ENCODE peak calls at places on chromosomes 13 and 19, in six cellular contexts. J is keratinocyte; F is neural progenitor cell; K is lower lobe of right lung; X is CD4-positive, alpha-beta memory T cell; B is PC-3. R is an unnamed sample.

GRCh38 chr13:20877902-20878301 is 24.6 kb downstream of the XPO4 start:
- DNase-seq in J (no peak), F (no peak), K (no peak), X (no peak), B (no peak), R (no peak)

GRCh38 chr13:61258185-61258584 is 157.5 kb downstream of the PCDH20 start:
- DNase-seq in J (no peak), F (no peak), K (no peak), X (no peak), B (no peak), R (no peak)

GRCh38 chr13:87677334-87678234 is 6.4 kb downstream of the SLITRK5 start:
- DNase-seq in J (no peak), F (peak), K (peak), X (no peak), B (peak), R (peak)

GRCh38 chr19:6063576-6063961 is 46.7 kb downstream of the RFX2 start:
- DNase-seq in J (no peak), F (no peak), K (no peak), X (no peak), B (no peak), R (no peak)

GRCh38 chr13:97224544-97225324 is 2.6 kb downstream of the MBNL2 start:
- DNase-seq in J (no peak), F (no peak), K (no peak), X (peak), B (peak), R (peak)

GRCh38 chr19:28737526-28737925 is 475.4 kb downstream of the UQCRFS1 start:
- DNase-seq in J (no peak), F (peak), K (no peak), X (no peak), B (no peak), R (no peak)

GRCh38 chr19:5339950-5340636 is 519 bp downstream of the PTPRS start:
- DNase-seq in J (no peak), F (peak), K (no peak), X (no peak), B (peak), R (peak)

GRCh38 chr13:41756198-41756885 is 204.6 kb downstream of the VWA8 start:
- DNase-seq in J (no peak), F (no peak), K (no peak), X (no peak), B (no peak), R (no peak)

GRCh38 chr19:56170261-56170660 is 5.5 kb upstream of the GALP start:
- DNase-seq in J (no peak), F (no peak), K (peak), X (no peak), B (peak), R (no peak)

GRCh38 chr13:23765531-23765930 is 123.7 kb downstream of the MIPEP start:
- DNase-seq in J (no peak), F (no peak), K (no peak), X (no peak), B (no peak), R (no peak)

GRCh38 chr19:5358173-5358800 is 17.7 kb upstream of the PTPRS start:
- DNase-seq in J (no peak), F (peak), K (no peak), X (no peak), B (peak), R (no peak)

GRCh38 chr19:6753178-6754031 is 13.8 kb downstream of the SH2D3A start:
- DNase-seq in J (no peak), F (peak), K (peak), X (peak), B (peak), R (peak)

GRCh38 chr13:100461309-100462035 is 127.1 kb downstream of the GGACT start:
- DNase-seq in J (no peak), F (peak), K (no peak), X (no peak), B (no peak), R (no peak)

GRCh38 chr13:21671793-21672680 is 1.2 kb downstream of the FGF9 start:
- DNase-seq in J (no peak), F (peak), K (no peak), X (peak), B (no peak), R (no peak)

GRCh38 chr19:3586124-3586626 is 897 bp downstream of the GIPC3 start:
- DNase-seq in J (no peak), F (peak), K (no peak), X (no peak), B (no peak), R (no peak)

GRCh38 chr19:27955484-27955883 is 1257.5 kb downstream of the UQCRFS1 start:
- DNase-seq in J (no peak), F (no peak), K (no peak), X (no peak), B (no peak), R (no peak)

GRCh38 chr19:39413269-39413902 is 917 bp downstream of the PLEKHG2 start:
- DNase-seq in J (no peak), F (peak), K (peak), X (peak), B (no peak), R (peak)

GRCh38 chr13:91399189-91400093 is 1.0 kb downstream of the GPC5 start:
- DNase-seq in J (no peak), F (peak), K (no peak), X (no peak), B (no peak), R (no peak)

GRCh38 chr19:2171349-2172145 is 7.8 kb downstream of the DOT1L start:
- DNase-seq in J (no peak), F (peak), K (peak), X (peak), B (no peak), R (peak)

GRCh38 chr13:114089751-114090400 is 42.5 kb downstream of the RASA3 start:
- DNase-seq in J (no peak), F (no peak), K (no peak), X (no peak), B (no peak), R (no peak)

GRCh38 chr19:11203194-11204075 is 6.1 kb upstream of the KANK2 start:
- DNase-seq in J (no peak), F (peak), K (peak), X (peak), B (peak), R (peak)

GRCh38 chr19:46115396-46116109 is 8.9 kb downstream of the IGFL3 start:
- DNase-seq in J (no peak), F (no peak), K (no peak), X (no peak), B (peak), R (no peak)

GRCh38 chr13:112842931-112843391 is 126.1 kb upstream of the MCF2L start:
- DNase-seq in J (no peak), F (no peak), K (no peak), X (no peak), B (no peak), R (no peak)

GRCh38 chr19:29665215-29665825 is at the start of gene PLEKHF1:
- DNase-seq in J (no peak), F (peak), K (peak), X (peak), B (peak), R (peak)

GRCh38 chr13:76723551-76724232 is 162.5 kb downstream of the KCTD12 start:
- DNase-seq in J (no peak), F (peak), K (peak), X (no peak), B (peak), R (no peak)

GRCh38 chr19:5955638-5955935 is 22.4 kb downstream of the RANBP3 start:
- DNase-seq in J (no peak), F (no peak), K (no peak), X (no peak), B (no peak), R (no peak)

GRCh38 chr13:34502621-34503020 is 439.4 kb upstream of the NBEA start:
- DNase-seq in J (no peak), F (no peak), K (no peak), X (no peak), B (no peak), R (no peak)

GRCh38 chr19:34220472-34221063 is 33.8 kb upstream of the GARRE1 start:
- DNase-seq in J (peak), F (peak), K (no peak), X (peak), B (peak), R (no peak)

GRCh38 chr19:31220540-31220939 is 128.7 kb downstream of the TSHZ3 start:
- DNase-seq in J (no peak), F (peak), K (no peak), X (peak), B (no peak), R (no peak)

GRCh38 chr13:50474094-50474654 is 369.3 kb downstream of the DLEU7 start:
- DNase-seq in J (no peak), F (no peak), K (no peak), X (no peak), B (no peak), R (no peak)

GRCh38 chr19:5873617-5874199 is 3.4 kb upstream of the FUT5 start:
- DNase-seq in J (no peak), F (no peak), K (no peak), X (no peak), B (no peak), R (no peak)

GRCh38 chr19:18119243-18120105 is 21.9 kb downstream of the MAST3 start:
- DNase-seq in J (no peak), F (no peak), K (no peak), X (peak), B (no peak), R (no peak)

GRCh38 chr19:55635334-55635717 is 5.5 kb upstream of the ZNF580 start:
- DNase-seq in J (no peak), F (no peak), K (no peak), X (no peak), B (no peak), R (peak)

GRCh38 chr13:112928958-112929777 is 39.8 kb upstream of the MCF2L start:
- DNase-seq in J (no peak), F (no peak), K (no peak), X (no peak), B (no peak), R (peak)

GRCh38 chr19:47253467-47253881 is 2.9 kb upstream of the CCDC9 start:
- DNase-seq in J (no peak), F (no peak), K (no peak), X (no peak), B (peak), R (no peak)

GRCh38 chr13:93217701-93218100 is 8.9 kb upstream of the GPC6 start:
- DNase-seq in J (no peak), F (no peak), K (no peak), X (no peak), B (no peak), R (no peak)

DNA sequence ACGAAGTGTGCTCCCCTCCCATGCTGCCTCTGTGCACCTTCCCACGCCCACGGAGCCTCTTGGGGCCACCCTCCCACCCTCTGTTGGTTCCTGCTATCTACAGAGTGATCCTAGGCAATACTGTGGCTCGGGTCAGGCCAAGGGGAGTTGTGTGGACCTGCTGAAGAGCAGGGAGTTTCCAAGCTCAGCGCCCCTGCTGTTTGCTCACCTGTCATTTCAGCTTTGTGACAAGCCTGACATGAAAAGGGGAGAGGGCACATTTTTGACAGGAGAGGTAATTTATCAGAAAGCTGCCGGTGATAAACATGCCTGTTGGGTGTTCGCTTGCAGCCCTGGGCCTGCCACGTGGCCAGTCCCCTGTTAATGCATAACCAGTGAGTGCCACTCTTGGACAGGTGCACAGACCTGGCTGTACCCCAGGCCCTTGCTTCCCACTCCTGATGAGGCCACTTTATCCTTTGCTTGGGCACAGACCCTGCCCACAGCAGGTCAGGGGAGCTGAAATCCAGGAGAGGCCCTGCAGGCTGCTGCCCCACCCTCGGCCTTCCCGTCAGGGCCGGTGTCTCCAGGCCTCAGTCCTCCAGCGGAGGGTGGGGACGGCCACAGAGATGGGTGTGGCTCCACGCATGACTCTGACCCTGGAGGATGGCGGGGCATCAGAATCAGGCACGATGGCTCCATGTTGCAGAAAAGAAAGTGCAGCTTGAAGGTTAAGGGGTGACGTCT is 201.5 kb upstream of the GPR12 start:
- DNase-seq in J (no peak), F (no peak), K (peak), X (no peak), B (no peak), R (no peak)
- H3K27ac ChIP-seq in J (no peak), F (no peak), K (peak), X (no peak), B (no peak), R (no peak)

GRCh38 chr13:80336335-80336734 is 4.6 kb downstream of the SPRY2 start:
- DNase-seq in J (no peak), F (no peak), K (no peak), X (no peak), B (no peak), R (no peak)
- H3K27ac ChIP-seq in J (peak), F (no peak), K (peak), X (no peak), B (no peak), R (peak)

GRCh38 chr19:49666120-49666444 is 349 bp downstream of the BCL2L12 start:
- DNase-seq in J (no peak), F (no peak), K (no peak), X (no peak), B (no peak), R (no peak)
- H3K27ac ChIP-seq in J (peak), F (no peak), K (peak), X (peak), B (no peak), R (no peak)

DNA sequence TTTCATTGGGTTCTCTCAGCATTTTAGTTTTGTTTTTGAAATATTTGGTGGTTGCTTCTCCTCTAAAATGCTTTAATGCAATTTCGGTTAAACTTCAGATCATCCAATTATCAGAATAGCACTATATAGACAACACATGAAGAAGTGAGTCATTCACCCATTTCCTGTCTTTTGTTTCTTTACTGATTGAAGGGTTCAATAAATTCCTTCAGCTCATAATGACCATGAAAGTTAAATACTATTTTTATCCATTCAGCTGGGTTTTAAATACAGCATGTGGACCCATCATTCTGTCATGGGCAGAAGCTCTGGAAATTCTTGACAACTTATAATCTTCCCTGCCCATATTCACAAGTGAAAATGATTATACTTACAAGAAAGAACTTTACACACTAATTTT is 187.2 kb downstream of the ITGBL1 start:
- DNase-seq in J (no peak), F (no peak), K (no peak), X (no peak), B (no peak), R (no peak)
- H3K27ac ChIP-seq in J (no peak), F (no peak), K (no peak), X (no peak), B (peak), R (no peak)